ENCODE peak calls at places on chromosomes 4 and X, in five cellular contexts. One of them, this sample, is unnamed.

GRCh38 chrX:48835524-48836329 is at the start of gene PCSK1N:
- DNase-seq in NB4: no peak
- DNase-seq in HT1080: no peak
- DNase-seq in germinal center: peak; percentile 8
- DNase-seq in CD8-positive, alpha-beta T cell: peak; percentile 3
- DNase-seq in this sample: no peak

GRCh38 chr4:127521463-127521862 is 111.3 kb upstream of the INTU start:
- DNase-seq in NB4: no peak
- DNase-seq in CD8-positive, alpha-beta T cell: no peak
- DNase-seq in germinal center: no peak
- DNase-seq in HT1080: no peak
- DNase-seq in this sample: no peak

GRCh38 chrX:150035531-150035930 is 97.2 kb upstream of the EOLA2 start:
- DNase-seq in CD8-positive, alpha-beta T cell: no peak
- DNase-seq in germinal center: no peak
- DNase-seq in HT1080: peak; percentile 10
- DNase-seq in NB4: no peak
- DNase-seq in this sample: no peak

GRCh38 chrX:153598541-153599191 is at the start of gene CCNQ:
- DNase-seq in NB4: peak; percentile 57
- DNase-seq in HT1080: no peak
- DNase-seq in CD8-positive, alpha-beta T cell: peak; percentile 5
- DNase-seq in germinal center: no peak
- DNase-seq in this sample: peak; percentile 40

GRCh38 chr4:78864405-78865024 is 74.7 kb downstream of the PAQR3 start:
- DNase-seq in NB4: peak; percentile 79
- DNase-seq in CD8-positive, alpha-beta T cell: no peak
- DNase-seq in HT1080: peak; percentile 73
- DNase-seq in germinal center: peak; percentile 44
- DNase-seq in this sample: peak; percentile 86

GRCh38 chr4:13911256-13911655 is 283.7 kb upstream of the BOD1L1 start:
- DNase-seq in germinal center: no peak
- DNase-seq in HT1080: no peak
- DNase-seq in CD8-positive, alpha-beta T cell: no peak
- DNase-seq in NB4: no peak
- DNase-seq in this sample: no peak

GRCh38 chrX:45598841-45599240 is 398.2 kb upstream of the DIPK2B start:
- DNase-seq in NB4: no peak
- DNase-seq in CD8-positive, alpha-beta T cell: no peak
- DNase-seq in germinal center: no peak
- DNase-seq in HT1080: no peak
- DNase-seq in this sample: no peak

GRCh38 chrX:21975827-21976226 is 35.3 kb downstream of the SMS start:
- DNase-seq in HT1080: peak; percentile 11
- DNase-seq in NB4: no peak
- DNase-seq in germinal center: no peak
- DNase-seq in CD8-positive, alpha-beta T cell: no peak
- DNase-seq in this sample: no peak

GRCh38 chrX:150575415-150575814 is 7.0 kb downstream of the MTM1 start:
- DNase-seq in NB4: no peak
- DNase-seq in germinal center: no peak
- DNase-seq in CD8-positive, alpha-beta T cell: peak; percentile 17
- DNase-seq in HT1080: peak; percentile 34
- DNase-seq in this sample: no peak

GRCh38 chr4:25020240-25020639 is 10.5 kb downstream of the LGI2 start:
- DNase-seq in CD8-positive, alpha-beta T cell: no peak
- DNase-seq in germinal center: no peak
- DNase-seq in HT1080: peak; percentile 68
- DNase-seq in NB4: no peak
- DNase-seq in this sample: no peak

GRCh38 chr4:7582313-7583096 is 147.8 kb upstream of the PSAPL1 start:
- DNase-seq in NB4: no peak
- DNase-seq in germinal center: no peak
- DNase-seq in HT1080: no peak
- DNase-seq in CD8-positive, alpha-beta T cell: no peak
- DNase-seq in this sample: no peak

This sample was measured in OCI-LY7.